ENCODE peak calls at places on chromosomes 5 and 9, in seven cellular contexts. R, O, W, A, Q, Y and D are unnamed samples.

GRCh38 chr9:127393680-127394079 is 3.3 kb upstream of the SLC2A8 start:
- DNase-seq in R (no peak), O (no peak), W (no peak), A (no peak), Q (no peak), Y (no peak), D (no peak)

GRCh38 chr5:76145945-76146344 is 62.8 kb downstream of the SV2C start:
- DNase-seq in R (no peak), O (peak), W (no peak), A (no peak), Q (peak), Y (no peak), D (no peak)

GRCh38 chr9:134875376-134875775 is 5.2 kb upstream of the FCN2 start:
- DNase-seq in R (no peak), O (no peak), W (no peak), A (no peak), Q (no peak), Y (no peak), D (no peak)

GRCh38 chr5:133939668-133940067 is 28.8 kb downstream of the C5orf15 start:
- DNase-seq in R (no peak), O (no peak), W (no peak), A (no peak), Q (no peak), Y (no peak), D (no peak)

GRCh38 chr5:112142769-112143270 is 276.3 kb downstream of the EPB41L4A start:
- DNase-seq in R (peak), O (no peak), W (no peak), A (no peak), Q (no peak), Y (no peak), D (no peak)

GRCh38 chr9:120464857-120465421 is 115.0 kb downstream of the CDK5RAP2 start:
- DNase-seq in R (no peak), O (no peak), W (no peak), A (no peak), Q (no peak), Y (no peak), D (no peak)

GRCh38 chr5:132510076-132510475 is 19.5 kb upstream of the IRF1 start:
- DNase-seq in R (no peak), O (no peak), W (no peak), A (no peak), Q (no peak), Y (no peak), D (no peak)

GRCh38 chr9:114186091-114186792 is 30.9 kb downstream of the COL27A1 start:
- DNase-seq in R (no peak), O (no peak), W (no peak), A (no peak), Q (no peak), Y (no peak), D (no peak)

GRCh38 chr5:54176066-54176835 is 134.1 kb downstream of the ARL15 start:
- DNase-seq in R (no peak), O (no peak), W (no peak), A (no peak), Q (no peak), Y (no peak), D (no peak)

GRCh38 chr5:117740268-117740667 is 1165.6 kb upstream of the SEMA6A start:
- DNase-seq in R (no peak), O (no peak), W (no peak), A (no peak), Q (no peak), Y (no peak), D (no peak)

GRCh38 chr9:115004535-115004934 is 74.1 kb upstream of the TNFSF8 start:
- DNase-seq in R (no peak), O (no peak), W (no peak), A (no peak), Q (no peak), Y (no peak), D (no peak)

GRCh38 chr9:22037954-22038690 is 29.0 kb upstream of the CDKN2B start:
- DNase-seq in R (no peak), O (no peak), W (no peak), A (no peak), Q (no peak), Y (no peak), D (no peak)

GRCh38 chr9:106799146-106799545 is 63.8 kb upstream of the ZNF462 start:
- DNase-seq in R (no peak), O (no peak), W (no peak), A (no peak), Q (no peak), Y (no peak), D (no peak)

GRCh38 chr5:152499816-152500575 is 94.9 kb upstream of the NMUR2 start:
- DNase-seq in R (no peak), O (no peak), W (no peak), A (no peak), Q (no peak), Y (no peak), D (no peak)

GRCh38 chr5:43753069-43753468 is 150.1 kb downstream of the NNT start:
- DNase-seq in R (no peak), O (no peak), W (no peak), A (no peak), Q (no peak), Y (no peak), D (no peak)

GRCh38 chr9:77819672-77820071 is 171.6 kb upstream of the GNA14 start:
- DNase-seq in R (no peak), O (no peak), W (no peak), A (no peak), Q (no peak), Y (no peak), D (no peak)

GRCh38 chr5:135445306-135445940 is 1.7 kb downstream of the DCANP1 start:
- DNase-seq in R (no peak), O (peak), W (no peak), A (no peak), Q (no peak), Y (no peak), D (no peak)

GRCh38 chr9:81292056-81292805 is 397.1 kb downstream of the TLE1 start:
- DNase-seq in R (no peak), O (peak), W (no peak), A (no peak), Q (no peak), Y (no peak), D (no peak)

GRCh38 chr9:133725886-133726285 is 12.3 kb downstream of the SARDH start:
- DNase-seq in R (no peak), O (no peak), W (no peak), A (no peak), Q (no peak), Y (no peak), D (no peak)

GRCh38 chr5:123776761-123777160 is 264.8 kb downstream of the CSNK1G3 start:
- DNase-seq in R (no peak), O (no peak), W (no peak), A (no peak), Q (no peak), Y (no peak), D (no peak)

GRCh38 chr9:127451681-127452480 is 571 bp downstream of the LRSAM1 start:
- DNase-seq in R (peak), O (peak), W (peak), A (peak), Q (no peak), Y (peak), D (peak)

GRCh38 chr9:2610985-2611384 is 10.6 kb upstream of the VLDLR start:
- DNase-seq in R (no peak), O (no peak), W (no peak), A (no peak), Q (no peak), Y (no peak), D (no peak)

GRCh38 chr5:43702293-43702692 is 99.3 kb downstream of the NNT start:
- DNase-seq in R (no peak), O (no peak), W (no peak), A (no peak), Q (no peak), Y (no peak), D (no peak)

GRCh38 chr5:181245427-181246275 is 1.9 kb upstream of the RACK1 start:
- DNase-seq in R (no peak), O (peak), W (no peak), A (no peak), Q (no peak), Y (no peak), D (no peak)

GRCh38 chr9:36818242-36818938 is 215.7 kb downstream of the PAX5 start:
- DNase-seq in R (no peak), O (peak), W (no peak), A (peak), Q (no peak), Y (no peak), D (no peak)

GRCh38 chr5:43589310-43589709 is 13.7 kb upstream of the NNT start:
- DNase-seq in R (no peak), O (no peak), W (no peak), A (no peak), Q (no peak), Y (no peak), D (no peak)

GRCh38 chr5:149776376-149777305 is 46.5 kb downstream of the PPARGC1B start:
- DNase-seq in R (no peak), O (no peak), W (no peak), A (no peak), Q (no peak), Y (no peak), D (no peak)

GRCh38 chr5:138850854-138851253 is 24.3 kb downstream of the LRRTM2 start:
- DNase-seq in R (no peak), O (no peak), W (no peak), A (no peak), Q (no peak), Y (no peak), D (no peak)

GRCh38 chr9:118529210-118529609 is 825.0 kb downstream of the TLR4 start:
- DNase-seq in R (no peak), O (no peak), W (no peak), A (no peak), Q (no peak), Y (no peak), D (no peak)

GRCh38 chr5:150263801-150264621 is 25.6 kb downstream of the CAMK2A start:
- DNase-seq in R (no peak), O (no peak), W (peak), A (peak), Q (no peak), Y (no peak), D (no peak)

GRCh38 chr5:36066540-36067210 is at the start of gene UGT3A2:
- DNase-seq in R (no peak), O (peak), W (peak), A (no peak), Q (no peak), Y (peak), D (peak)

GRCh38 chr5:53167836-53168235 is 58.3 kb upstream of the MOCS2 start:
- DNase-seq in R (no peak), O (no peak), W (no peak), A (no peak), Q (no peak), Y (no peak), D (no peak)

GRCh38 chr9:36789886-36790285 is 217.2 kb downstream of the MELK start:
- DNase-seq in R (no peak), O (no peak), W (no peak), A (no peak), Q (no peak), Y (no peak), D (no peak)

GRCh38 chr9:131625848-131626670 is 80.7 kb downstream of the PRRT1B start:
- DNase-seq in R (no peak), O (no peak), W (no peak), A (no peak), Q (no peak), Y (no peak), D (no peak)

GRCh38 chr9:123084256-123084655 is 50.8 kb downstream of the GPR21 start:
- DNase-seq in R (no peak), O (no peak), W (no peak), A (no peak), Q (no peak), Y (no peak), D (no peak)

GRCh38 chr5:17880869-17881268 is 246.6 kb downstream of the TAF11L14 start:
- DNase-seq in R (no peak), O (no peak), W (no peak), A (no peak), Q (no peak), Y (no peak), D (no peak)

GRCh38 chr5:10161778-10162177 is 87.9 kb downstream of the ATPSCKMT start:
- DNase-seq in R (no peak), O (no peak), W (no peak), A (no peak), Q (no peak), Y (no peak), D (no peak)

GRCh38 chr9:113274474-113275146 is 762 bp downstream of the CDC26 start:
- DNase-seq in R (peak), O (no peak), W (peak), A (no peak), Q (peak), Y (peak), D (peak)

GRCh38 chr5:6424110-6424659 is 24.5 kb upstream of the UBE2QL1 start:
- DNase-seq in R (no peak), O (no peak), W (no peak), A (no peak), Q (no peak), Y (no peak), D (no peak)

GRCh38 chr5:78649220-78649700 is 688 bp upstream of the LHFPL2 start:
- DNase-seq in R (no peak), O (no peak), W (no peak), A (peak), Q (no peak), Y (peak), D (no peak)

GRCh38 chr9:137319434-137319975 is 17.4 kb upstream of the NRARP start:
- DNase-seq in R (peak), O (no peak), W (no peak), A (no peak), Q (no peak), Y (no peak), D (no peak)

GRCh38 chr9:137319976-137320551 is 18.0 kb upstream of the NRARP start:
- DNase-seq in R (peak), O (peak), W (no peak), A (no peak), Q (no peak), Y (no peak), D (no peak)

GRCh38 chr9:137317979-137318511 is 16.0 kb upstream of the NRARP start:
- DNase-seq in R (peak), O (no peak), W (no peak), A (no peak), Q (no peak), Y (no peak), D (no peak)

GRCh38 chr9:137318565-137318964 is 16.5 kb upstream of the NRARP start:
- DNase-seq in R (no peak), O (no peak), W (peak), A (no peak), Q (no peak), Y (no peak), D (no peak)

GRCh38 chr9:137318976-137319375 is 16.9 kb upstream of the NRARP start:
- DNase-seq in R (no peak), O (peak), W (peak), A (no peak), Q (no peak), Y (peak), D (no peak)
- TF ChIP-seq CTCF in R (no peak), O (peak), W (no peak), A (no peak), Q (no peak), Y (peak), D (no peak)

DNA sequence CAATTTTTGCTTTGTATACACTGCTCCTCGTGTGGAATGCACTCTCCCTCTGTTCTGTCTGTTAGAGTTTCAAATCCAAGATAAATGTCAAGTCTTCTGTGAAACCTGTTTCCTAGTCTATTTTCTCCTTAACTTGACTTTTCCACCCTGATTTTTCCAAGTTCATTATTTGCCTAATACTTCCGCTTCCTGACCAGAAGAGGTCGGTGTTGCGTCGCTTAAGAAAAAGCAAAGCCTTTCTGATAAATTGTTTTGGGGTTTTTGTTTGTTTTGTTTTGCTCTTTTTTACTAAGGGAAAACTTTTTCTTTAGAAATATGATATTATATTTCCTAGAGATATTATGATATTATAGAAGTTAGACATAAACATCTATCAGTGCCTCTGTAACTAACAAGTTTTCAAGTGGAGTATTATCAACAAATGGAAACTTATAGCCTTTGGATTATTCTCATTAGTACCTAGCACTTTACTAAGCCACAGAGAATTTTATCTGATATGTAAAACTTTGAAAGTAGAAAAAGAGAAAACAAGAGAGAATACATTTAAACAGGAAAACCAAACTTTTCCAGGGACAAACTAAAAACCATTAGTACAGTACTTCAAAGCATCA is 55.8 kb downstream of the PHAX start:
- DNase-seq in R (no peak), O (no peak), W (peak), A (no peak), Q (no peak), Y (peak), D (peak)
- TF ChIP-seq CTCF in R (peak), O (peak), W (peak), A (peak), Q (peak), Y (peak), D (peak)

GRCh38 chr5:155264809-155265208 is 251.3 kb downstream of the KIF4B start:
- DNase-seq in R (no peak), O (no peak), W (no peak), A (no peak), Q (no peak), Y (no peak), D (no peak)

GRCh38 chr5:155263381-155263780 is 249.8 kb downstream of the KIF4B start:
- DNase-seq in R (no peak), O (no peak), W (no peak), A (no peak), Q (no peak), Y (no peak), D (no peak)

GRCh38 chr5:155258139-155258538 is 244.6 kb downstream of the KIF4B start:
- DNase-seq in R (no peak), O (no peak), W (no peak), A (peak), Q (no peak), Y (no peak), D (no peak)

GRCh38 chr5:155259648-155260047 is 246.1 kb downstream of the KIF4B start:
- DNase-seq in R (no peak), O (no peak), W (no peak), A (no peak), Q (no peak), Y (no peak), D (no peak)

DNA sequence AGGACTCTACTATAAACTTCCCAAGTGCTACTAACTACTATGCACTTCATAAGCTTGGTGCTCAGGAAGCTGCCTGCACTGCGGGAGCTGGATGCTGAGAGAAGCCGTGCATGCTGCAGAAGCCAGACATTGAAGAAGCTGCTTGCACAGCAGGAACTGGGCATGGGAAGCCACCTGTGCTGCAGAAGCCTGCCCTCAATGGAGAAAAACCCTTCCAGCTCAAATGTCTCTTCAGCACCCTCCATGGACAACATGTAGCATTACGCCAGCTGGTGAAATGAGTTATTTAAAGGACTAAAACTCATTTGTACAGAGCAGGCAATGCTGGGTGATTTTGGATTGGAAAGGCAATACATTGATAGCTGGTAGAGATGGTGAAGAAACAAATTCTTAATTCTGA is 247.2 kb downstream of the KIF4B start:
- DNase-seq in R (peak), O (peak), W (peak), A (no peak), Q (no peak), Y (no peak), D (no peak)
- TF ChIP-seq CTCF in R (peak), O (peak), W (no peak), A (no peak), Q (peak), Y (peak), D (peak)

DNA sequence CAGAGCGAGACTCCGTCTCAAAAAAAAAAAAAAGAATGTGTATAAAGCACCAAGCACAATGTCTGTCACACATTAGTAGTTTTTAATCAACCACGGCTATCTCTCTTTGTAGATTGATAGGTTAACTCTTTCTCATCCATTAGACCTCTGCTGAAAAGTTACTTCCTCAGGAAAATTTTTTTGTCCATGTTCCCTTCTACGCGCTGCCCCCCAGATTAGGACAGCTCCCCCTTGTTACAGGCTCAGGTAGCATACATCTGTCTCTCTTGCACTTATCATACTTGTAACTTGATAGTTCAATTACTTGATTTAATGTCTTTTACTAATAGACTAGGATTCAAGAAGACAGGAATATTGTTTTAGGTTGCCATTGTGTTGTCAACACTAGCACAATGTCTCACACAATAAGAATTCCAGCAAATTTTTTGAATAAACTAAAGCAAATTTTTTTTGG is 1.5 kb downstream of the SPDL1 start:
- DNase-seq in R (no peak), O (no peak), W (no peak), A (no peak), Q (no peak), Y (no peak), D (no peak)
- TF ChIP-seq CTCF in R (no peak), O (no peak), W (no peak), A (no peak), Q (peak), Y (no peak), D (no peak)

GRCh38 chr5:172305380-172305779 is 21.8 kb upstream of the UBTD2 start:
- DNase-seq in R (no peak), O (no peak), W (no peak), A (no peak), Q (no peak), Y (no peak), D (no peak)
- TF ChIP-seq CTCF in R (no peak), O (no peak), W (no peak), A (no peak), Q (no peak), Y (no peak), D (no peak)

GRCh38 chr9:92715488-92716231 is 45.7 kb upstream of the IPPK start:
- DNase-seq in R (no peak), O (no peak), W (peak), A (peak), Q (no peak), Y (no peak), D (no peak)
- TF ChIP-seq CTCF in R (no peak), O (no peak), W (no peak), A (no peak), Q (no peak), Y (no peak), D (no peak)